ENCODE peak calls at places on chromosomes 11 and 22, in nine cellular contexts. S is H1, I is esophagus muscularis mucosa, X is transverse colon, O is ovary, R is GM12878, G is sigmoid colon, F is SK-N-SH, D is stomach. T is an unnamed sample.
A peak's percentile ranks its signal among the peaks of the same experiment; 100 is the strongest.

GRCh38 chr11:57311109-57311936 is 13.4 kb downstream of the TNKS1BP1 start:
- DNase-seq in R (peak; percentile 16), F (peak; percentile 68), G (peak; percentile 98), S (peak; percentile 94), O (peak; percentile 96), D (peak; percentile 94), I (peak; percentile 98), X (peak; percentile 92), T (peak; percentile 94)

GRCh38 chr22:39496131-39496838 is 5.8 kb upstream of the MIEF1 start:
- DNase-seq in R (no peak), I (no peak), D (peak; percentile 83), O (peak; percentile 57), X (peak; percentile 84), S (peak; percentile 76), F (peak; percentile 50), G (peak; percentile 84), T (no peak)

GRCh38 chr11:82899957-82900276 is 313 bp downstream of the PRCP start:
- DNase-seq in I (no peak), X (no peak), D (no peak), G (no peak), R (no peak), F (peak; percentile 11), S (no peak), O (no peak), T (no peak)

GRCh38 chr11:71914127-71914526 is 14.3 kb downstream of the XNDC1N start:
- DNase-seq in O (no peak), G (no peak), I (no peak), D (no peak), X (no peak), F (no peak), S (no peak), R (no peak), T (no peak)

GRCh38 chr11:113562981-113563461 is 87.8 kb upstream of the DRD2 start:
- DNase-seq in O (no peak), I (no peak), X (no peak), S (no peak), G (no peak), F (no peak), D (no peak), R (no peak), T (no peak)

GRCh38 chr11:15185021-15185420 is 70.3 kb downstream of the INSC start:
- DNase-seq in O (no peak), F (no peak), X (no peak), I (no peak), S (no peak), D (no peak), R (no peak), G (no peak), T (no peak)

GRCh38 chr11:32870676-32871075 is 21.9 kb upstream of the QSER1 start:
- DNase-seq in S (peak; percentile 74), I (peak; percentile 68), F (peak; percentile 48), G (no peak), D (no peak), O (no peak), X (no peak), R (no peak), T (no peak)

GRCh38 chr22:42596376-42596775 is 18.3 kb downstream of the POLDIP3 start:
- DNase-seq in S (no peak), X (no peak), R (no peak), F (no peak), I (no peak), O (no peak), D (no peak), G (no peak), T (no peak)

GRCh38 chr11:109123811-109124787 is 297.9 kb upstream of the C11orf87 start:
- DNase-seq in G (no peak), R (no peak), I (no peak), F (no peak), S (no peak), O (no peak), X (no peak), D (no peak), T (no peak)

DNA sequence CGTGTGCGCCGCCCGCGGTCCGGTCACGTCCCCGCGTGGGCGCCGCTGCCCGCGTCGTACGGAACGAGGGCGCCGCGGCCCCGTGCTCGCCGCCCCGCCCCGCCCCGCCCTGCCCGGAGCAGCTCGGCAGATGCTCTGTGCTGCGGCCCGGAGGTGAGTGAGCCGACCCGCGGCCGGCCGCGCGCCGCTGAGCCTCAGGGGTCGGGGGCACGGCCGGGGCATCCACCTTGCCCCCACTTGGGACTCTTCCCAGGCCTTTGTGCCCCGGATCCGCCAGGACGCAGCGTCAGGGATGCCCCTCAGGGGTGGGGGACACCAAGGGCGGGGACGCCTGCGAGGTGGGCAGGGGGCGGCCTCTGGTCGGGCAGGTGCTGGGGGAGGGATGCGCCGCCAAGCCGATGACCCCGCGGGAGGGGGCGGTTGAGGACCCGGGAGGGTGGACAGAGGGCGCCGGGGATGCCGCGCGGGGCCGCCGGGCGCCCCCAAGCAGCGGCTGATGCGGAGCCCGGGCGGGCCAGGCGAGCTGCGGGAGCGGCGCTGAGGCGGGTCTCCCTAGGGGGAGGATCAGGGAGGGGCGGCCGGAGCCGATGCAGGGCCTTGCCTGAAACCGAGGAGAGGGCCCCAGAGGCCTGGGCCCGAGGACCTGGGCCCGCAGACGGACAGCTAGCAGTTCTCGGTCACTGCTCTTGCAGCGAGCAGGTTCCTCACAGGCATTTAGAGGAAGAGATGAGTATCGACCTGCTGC is at the start of gene GNAZ:
- DNase-seq in X (no peak), S (peak; percentile 78), D (no peak), R (no peak), F (peak; percentile 84), O (peak; percentile 28), G (peak; percentile 67), I (no peak), T (peak; percentile 85)
- TF ChIP-seq EP300 in X (no peak), S (no peak), D (no peak), R (no peak), F (no peak), O (no peak), G (no peak), I (no peak), T (no peak)

GRCh38 chr11:66064571-66064970 is 5.5 kb upstream of the PACS1 start:
- DNase-seq in X (no peak), D (no peak), O (no peak), R (no peak), S (no peak), F (no peak), I (no peak), G (no peak), T (no peak)

GRCh38 chr11:66066751-66067150 is 3.3 kb upstream of the PACS1 start:
- DNase-seq in R (no peak), D (no peak), I (no peak), S (no peak), O (no peak), X (no peak), G (peak; percentile 5), F (no peak), T (no peak)

GRCh38 chr11:66061268-66061667 is 8.8 kb upstream of the PACS1 start:
- DNase-seq in R (no peak), X (no peak), S (no peak), D (no peak), F (no peak), G (no peak), O (no peak), I (no peak), T (no peak)

GRCh38 chr11:66062408-66062807 is 7.7 kb upstream of the PACS1 start:
- DNase-seq in G (no peak), O (no peak), I (no peak), X (no peak), R (no peak), D (no peak), S (no peak), F (no peak), T (no peak)

GRCh38 chr11:66063900-66064299 is 6.2 kb upstream of the PACS1 start:
- DNase-seq in G (no peak), X (no peak), D (no peak), O (no peak), F (no peak), S (no peak), R (no peak), I (no peak), T (no peak)
- H3K36me3 ChIP-seq in G (peaks cover 76% of the 10 kb centered on the region), X (peaks cover 84% of the 10 kb centered on the region), D (peaks cover 100% of the 10 kb centered on the region), O (no peaks in the 10 kb centered on the region), F (peaks cover 93% of the 10 kb centered on the region), S (peaks cover 81% of the 10 kb centered on the region), R (peaks cover 33% of the 10 kb centered on the region), I (peaks cover 84% of the 10 kb centered on the region), T (peaks cover 47% of the 10 kb centered on the region)

GRCh38 chr11:45052361-45052760 is 94.1 kb upstream of the PRDM11 start:
- DNase-seq in I (no peak), G (no peak), S (no peak), X (no peak), D (no peak), R (no peak), F (no peak), O (no peak), T (no peak)
- TF ChIP-seq EP300 in I (no peak), G (no peak), S (no peak), X (no peak), D (no peak), R (no peak), F (no peak), O (no peak), T (no peak)

GRCh38 chr11:119078675-119079420 is 5.8 kb upstream of the HMBS start:
- DNase-seq in G (no peak), O (no peak), X (no peak), R (no peak), S (no peak), D (no peak), F (no peak), I (no peak), T (no peak)
- H3K36me3 ChIP-seq in G (peaks cover 68% of the 10 kb centered on the region), O (no peaks in the 10 kb centered on the region), X (peaks cover 56% of the 10 kb centered on the region), R (peaks cover 19% of the 10 kb centered on the region), S (peaks cover 40% of the 10 kb centered on the region), D (peaks cover 89% of the 10 kb centered on the region), F (peaks cover 23% of the 10 kb centered on the region), I (peaks cover 72% of the 10 kb centered on the region), T (peaks cover 91% of the 10 kb centered on the region)